ENCODE peak calls at places on chromosomes 11 and 22, in five cellular contexts. A is upper lobe of left lung, Q is GM12878, I is PC-9, E is fibroblast of lung. S is an unnamed sample.

GRCh38 chr11:65430406-65431217 is 8.0 kb downstream of the NEAT1 start:
- DNase-seq in E (peak; percentile 79), A (no peak), I (no peak), Q (no peak), S (no peak)

GRCh38 chr11:96155627-96156378 is 187.2 kb downstream of the MAML2 start:
- DNase-seq in A (peak; percentile 52), Q (peak; percentile 76), E (peak; percentile 94), I (peak; percentile 95), S (no peak)

GRCh38 chr11:64456509-64457320 is 97.8 kb downstream of the RPS6KA4 start:
- DNase-seq in I (no peak), A (no peak), E (no peak), Q (no peak), S (no peak)

GRCh38 chr11:17421781-17422180 is 33.3 kb upstream of the KCNJ11 start:
- DNase-seq in A (no peak), Q (no peak), I (no peak), E (no peak), S (no peak)

GRCh38 chr11:70399681-70400112 is 1.4 kb downstream of the CTTN start:
- DNase-seq in I (peak; percentile 95), E (peak; percentile 94), A (peak; percentile 90), Q (no peak), S (no peak)

GRCh38 chr22:35317680-35318290 is 18.1 kb downstream of the TOM1 start:
- DNase-seq in E (no peak), A (no peak), Q (no peak), I (no peak), S (no peak)

GRCh38 chr11:68932933-68933577 is 29.4 kb downstream of the IGHMBP2 start:
- DNase-seq in Q (no peak), I (no peak), A (peak; percentile 63), E (no peak), S (no peak)

GRCh38 chr22:46106279-46107022 is 43.9 kb upstream of the PPARA start:
- DNase-seq in A (peak; percentile 74), E (no peak), I (no peak), Q (no peak), S (no peak)

GRCh38 chr22:29314074-29314473 is 1.4 kb downstream of the RASL10A start:
- DNase-seq in E (no peak), A (no peak), Q (no peak), I (no peak), S (no peak)

GRCh38 chr11:109884501-109884900 is 208.7 kb upstream of the ZC3H12C start:
- DNase-seq in A (no peak), I (no peak), Q (no peak), E (no peak), S (no peak)

GRCh38 chr11:124591430-124591829 is 19.8 kb upstream of the PANX3 start:
- DNase-seq in A (no peak), I (no peak), Q (no peak), E (no peak), S (no peak)

GRCh38 chr11:15194671-15195415 is 80.1 kb downstream of the INSC start:
- DNase-seq in E (peak; percentile 65), A (no peak), I (no peak), Q (no peak), S (no peak)

GRCh38 chr22:40273319-40273718 is 73.0 kb upstream of the ADSL start:
- DNase-seq in A (no peak), Q (no peak), I (no peak), E (no peak), S (no peak)

GRCh38 chr11:48033918-48034341 is 53.6 kb downstream of the PTPRJ start:
- DNase-seq in Q (no peak), A (no peak), I (no peak), E (no peak), S (no peak)

GRCh38 chr11:48025983-48026340 is 45.6 kb downstream of the PTPRJ start:
- DNase-seq in E (no peak), I (peak; percentile 23), Q (no peak), A (no peak), S (no peak)

GRCh38 chr11:48028909-48029685 is 48.7 kb downstream of the PTPRJ start:
- DNase-seq in I (peak; percentile 10), Q (no peak), E (peak; percentile 30), A (no peak), S (no peak)

GRCh38 chr11:48031602-48032001 is 51.2 kb downstream of the PTPRJ start:
- DNase-seq in I (no peak), Q (no peak), A (no peak), E (no peak), S (no peak)

GRCh38 chr11:48029686-48030279 is 49.4 kb downstream of the PTPRJ start:
- DNase-seq in I (no peak), Q (no peak), A (no peak), E (no peak), S (no peak)
- H3K27ac ChIP-seq in I (peak overlapping the region; percentile 28), Q (no peak overlapping the region), A (peak overlapping the region; percentile 47), E (no peak overlapping the region), S (no peak overlapping the region)

GRCh38 chr22:47472636-47473035 is 710.2 kb downstream of the TBC1D22A start:
- DNase-seq in Q (no peak), E (no peak), I (no peak), A (no peak), S (no peak)
- H3K9me3 ChIP-seq in Q (no peaks in the 10 kb centered on the region), E (no peaks in the 10 kb centered on the region), I (peaks cover 3% of the 10 kb centered on the region), A (no peaks in the 10 kb centered on the region), S (no peaks in the 10 kb centered on the region)

GRCh38 chr11:117300773-117301172 is 9.6 kb downstream of the BACE1-AS start:
- DNase-seq in I (no peak), Q (no peak), A (no peak), E (no peak), S (no peak)
- H3K4me1 ChIP-seq in I (no peaks in the 10 kb centered on the region), Q (no peaks in the 10 kb centered on the region), A (no peaks in the 10 kb centered on the region), E (peaks cover 14% of the 10 kb centered on the region), S (no peaks in the 10 kb centered on the region)

GRCh38 chr22:20857247-20857643 is 1.4 kb downstream of the PI4KA start:
- DNase-seq in A (no peak), Q (no peak), E (no peak), I (no peak), S (no peak)
- H3K27ac ChIP-seq in A (peak overlapping the region; percentile 94), Q (no peak overlapping the region), E (peak overlapping the region; percentile 22), I (no peak overlapping the region), S (no peak overlapping the region)

GRCh38 chr11:133819916-133820315 is 25.4 kb downstream of the SPATA19 start:
- DNase-seq in A (no peak), E (no peak), Q (no peak), I (no peak), S (no peak)
- H3K9me3 ChIP-seq in A (no peaks in the 10 kb centered on the region), E (no peaks in the 10 kb centered on the region), Q (no peaks in the 10 kb centered on the region), I (no peaks in the 10 kb centered on the region), S (no peaks in the 10 kb centered on the region)

DNA sequence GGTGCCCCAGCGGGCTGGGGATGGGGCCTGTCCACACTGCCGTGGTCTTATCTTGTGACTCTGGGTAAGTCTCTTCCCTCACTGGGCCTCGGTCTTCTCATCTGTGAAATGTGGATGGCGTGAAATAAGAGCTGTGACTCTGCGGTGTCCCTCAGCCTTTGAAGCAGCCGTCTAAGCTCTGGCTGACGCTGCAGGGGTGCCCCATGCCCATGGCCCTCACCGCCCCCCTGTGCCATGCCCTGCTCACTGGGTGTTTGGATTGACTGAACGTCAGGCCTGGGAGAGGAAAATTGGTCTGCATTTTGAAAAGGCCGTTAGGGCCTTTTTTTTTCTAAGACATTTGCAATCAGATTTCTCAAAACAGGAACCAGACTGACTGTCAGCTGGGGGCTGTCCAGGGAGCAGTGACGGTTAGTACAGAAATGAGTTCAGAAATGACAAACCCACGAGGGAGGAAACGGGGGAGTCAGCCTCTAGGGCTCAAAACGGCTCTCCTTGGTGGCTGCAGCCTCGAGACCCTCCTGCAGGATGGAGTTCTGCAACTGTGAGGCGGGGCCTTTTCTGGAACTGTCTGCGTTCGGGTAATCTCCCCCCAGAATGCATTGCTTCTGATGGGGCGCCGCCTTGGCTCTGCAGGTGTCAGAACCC is 1.9 kb downstream of the GRK2 start:
- DNase-seq in I (no peak), A (peak; percentile 68), Q (peak; percentile 78), E (no peak), S (peak; percentile 62)
- H3K4me1 ChIP-seq in I (peaks cover 25% of the 10 kb centered on the region), A (peaks cover 65% of the 10 kb centered on the region), Q (peaks cover 54% of the 10 kb centered on the region), E (peaks cover 41% of the 10 kb centered on the region), S (peaks cover 61% of the 10 kb centered on the region)